ENCODE peak calls at places on chromosomes 5 and 9, in ten cellular contexts. Y is RWPE1, T is thyroid gland, V is HepG2, Z is testis, M is uterus, C is GM23338, D is lower lobe of right lung, P is IMR-90, W is psoas muscle. B is an unnamed sample.
A peak's percentile ranks its signal among the peaks of the same experiment; 100 is the strongest.

GRCh38 chr5:155753943-155754581 is 572.9 kb upstream of the SGCD start:
- DNase-seq in P (no peak), C (no peak), Z (no peak), T (no peak), V (no peak), D (no peak), M (no peak), Y (no peak), W (no peak), B (no peak)

GRCh38 chr5:89556215-89557009 is 673.4 kb upstream of the MEF2C start:
- DNase-seq in P (peak; percentile 83), Z (no peak), V (no peak), D (no peak), Y (peak; percentile 95), W (no peak), M (no peak), T (no peak), C (no peak), B (no peak)

GRCh38 chr5:168295574-168296201 is 4.2 kb downstream of the WWC1 start:
- DNase-seq in P (peak; percentile 82), W (no peak), T (peak; percentile 96), C (peak; percentile 96), Y (peak; percentile 83), V (no peak), M (no peak), Z (peak; percentile 18), D (peak; percentile 58), B (no peak)

GRCh38 chr9:84998639-84999038 is 329.1 kb downstream of the NTRK2 start:
- DNase-seq in W (no peak), C (no peak), Y (no peak), M (no peak), D (no peak), T (no peak), V (no peak), Z (no peak), P (no peak), B (no peak)

GRCh38 chr9:136606687-136607333 is 55.9 kb upstream of the EGFL7 start:
- DNase-seq in P (no peak), T (no peak), Z (no peak), W (no peak), D (no peak), C (no peak), V (no peak), M (no peak), Y (no peak), B (no peak)

GRCh38 chr9:119368681-119369581 is at the start of gene BRINP1:
- DNase-seq in M (no peak), T (peak; percentile 7), D (no peak), C (peak; percentile 83), V (no peak), P (no peak), Y (peak; percentile 19), Z (peak; percentile 54), W (peak; percentile 22), B (no peak)

GRCh38 chr9:134841180-134841904 is 39.3 kb upstream of the FCN2 start:
- DNase-seq in Z (no peak), D (peak; percentile 25), Y (no peak), M (no peak), T (no peak), P (no peak), C (no peak), V (no peak), W (no peak), B (no peak)

GRCh38 chr5:38340961-38341500 is 82.7 kb downstream of the EGFLAM start:
- DNase-seq in C (no peak), M (no peak), V (no peak), P (no peak), Y (no peak), Z (no peak), D (no peak), W (no peak), T (no peak), B (no peak)

GRCh38 chr9:95494022-95494415 is 22.8 kb downstream of the PTCH1 start:
- DNase-seq in Z (no peak), D (no peak), C (no peak), Y (no peak), T (no peak), V (no peak), W (no peak), P (no peak), M (no peak), B (no peak)

GRCh38 chr9:115035872-115036612 is 81.9 kb downstream of the TNC start:
- DNase-seq in W (no peak), T (no peak), D (no peak), Y (peak; percentile 80), P (peak; percentile 86), V (no peak), Z (no peak), C (peak; percentile 5), M (no peak), B (no peak)

GRCh38 chr9:79189511-79189924 is 382.2 kb upstream of the TLE4 start:
- DNase-seq in M (no peak), Z (no peak), Y (no peak), V (no peak), P (peak; percentile 96), T (no peak), W (no peak), D (no peak), C (no peak), B (no peak)

GRCh38 chr5:35920890-35921289 is 17.5 kb downstream of the CAPSL start:
- DNase-seq in C (peak; percentile 50), M (no peak), V (no peak), T (no peak), Z (no peak), P (no peak), D (no peak), Y (no peak), W (no peak), B (no peak)

GRCh38 chr5:160635678-160636077 is 214.0 kb downstream of the PTTG1 start:
- DNase-seq in C (no peak), Y (no peak), P (no peak), M (no peak), D (no peak), Z (peak; percentile 58), W (no peak), V (no peak), T (no peak), B (no peak)
- H3K27ac ChIP-seq in C (no peak overlapping the region), Y (no peak overlapping the region), P (no peak overlapping the region), M (no peak overlapping the region), D (no peak overlapping the region), Z (peak overlapping the region; percentile 75), W (no peak overlapping the region), V (no peak overlapping the region), T (no peak overlapping the region), B (no peak overlapping the region)

DNA sequence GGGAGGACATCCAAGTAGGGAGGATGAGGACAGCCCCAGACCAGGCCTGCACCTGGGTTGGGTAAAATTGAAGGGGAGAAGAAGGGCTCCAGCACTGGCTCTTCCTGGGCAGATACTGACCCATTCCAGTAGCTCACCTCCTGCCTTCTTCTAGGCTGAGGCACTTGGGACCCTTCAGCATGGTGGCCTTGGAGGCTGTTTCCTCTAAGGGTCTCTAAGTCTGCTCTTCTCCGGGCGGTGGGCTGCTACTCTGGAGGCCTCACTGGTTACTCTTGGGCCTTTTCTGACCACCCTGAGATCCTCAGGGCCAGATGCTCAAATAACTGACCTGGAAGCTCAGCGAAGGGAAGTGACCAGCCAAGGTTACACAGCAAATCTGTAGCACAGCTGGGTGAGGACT is 2.8 kb upstream of the TIFAB start:
- DNase-seq in T (no peak), M (no peak), V (no peak), D (no peak), C (no peak), P (no peak), Y (no peak), Z (no peak), W (no peak), B (no peak)
- H3K27ac ChIP-seq in T (no peak overlapping the region), M (no peak overlapping the region), V (no peak overlapping the region), D (no peak overlapping the region), C (no peak overlapping the region), P (no peak overlapping the region), Y (no peak overlapping the region), Z (no peak overlapping the region), W (no peak overlapping the region), B (no peak overlapping the region)

GRCh38 chr5:53547226-53547625 is 13.2 kb upstream of the NDUFS4 start:
- DNase-seq in C (no peak), Z (no peak), P (no peak), T (no peak), D (no peak), V (no peak), Y (no peak), M (no peak), W (no peak), B (no peak)
- H3K27ac ChIP-seq in C (no peak overlapping the region), Z (no peak overlapping the region), P (no peak overlapping the region), T (no peak overlapping the region), D (no peak overlapping the region), V (no peak overlapping the region), Y (no peak overlapping the region), M (no peak overlapping the region), W (no peak overlapping the region), B (no peak overlapping the region)

GRCh38 chr9:112049834-112050516 is 125.1 kb downstream of the SUSD1 start:
- DNase-seq in Z (no peak), M (no peak), V (no peak), D (no peak), C (no peak), Y (no peak), T (no peak), P (no peak), W (no peak), B (no peak)
- H3K27ac ChIP-seq in Z (no peak overlapping the region), M (peak overlapping the region; percentile 70), V (peak overlapping the region; percentile 60), D (peak overlapping the region; percentile 33), C (no peak overlapping the region), Y (peak overlapping the region; percentile 78), T (peak overlapping the region; percentile 26), P (peak overlapping the region; percentile 95), W (peak overlapping the region; percentile 32), B (peak overlapping the region; percentile 47)

DNA sequence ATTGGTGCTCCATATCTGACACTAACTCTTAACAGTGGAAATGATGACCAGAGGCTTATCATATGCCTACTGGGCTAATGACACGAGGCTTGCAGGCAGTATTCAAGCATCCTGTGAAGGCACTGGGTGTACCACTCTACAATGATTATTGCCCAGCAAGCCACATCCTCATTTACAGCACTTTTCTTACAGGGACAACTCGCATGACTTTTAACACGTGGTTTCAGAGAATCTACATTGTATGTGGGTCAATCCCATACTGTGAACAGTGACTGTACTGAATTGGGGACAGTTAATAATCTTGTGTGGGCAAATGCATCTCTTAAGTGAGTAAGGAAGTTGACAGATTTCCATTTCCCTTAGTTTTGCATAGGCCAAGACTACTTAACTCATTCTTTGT is 260.0 kb downstream of the TRPM3 start:
- DNase-seq in C (no peak), T (no peak), M (no peak), W (no peak), Z (no peak), D (no peak), Y (no peak), P (no peak), V (no peak), B (no peak)
- H3K27ac ChIP-seq in C (no peak overlapping the region), T (no peak overlapping the region), M (no peak overlapping the region), W (no peak overlapping the region), Z (no peak overlapping the region), D (no peak overlapping the region), Y (no peak overlapping the region), P (no peak overlapping the region), V (no peak overlapping the region), B (no peak overlapping the region)